ENCODE peak calls at places on chromosomes 7 and 10, in six cellular contexts. One of them, this sample, is unnamed.

GRCh38 chr7:45238806-45239205 is 81.2 kb downstream of the RAMP3 start:
- DNase-seq in Panc1: no peak
- DNase-seq in HCT116: no peak
- DNase-seq in GM12878: no peak
- DNase-seq in SK-N-SH: no peak
- DNase-seq in HepG2: no peak
- DNase-seq in this sample: no peak

GRCh38 chr7:157527235-157527634 is 190.4 kb downstream of the DNAJB6 start:
- DNase-seq in Panc1: no peak
- DNase-seq in HCT116: no peak
- DNase-seq in GM12878: no peak
- DNase-seq in SK-N-SH: no peak
- DNase-seq in HepG2: no peak
- DNase-seq in this sample: no peak

GRCh38 chr7:4606776-4607175 is 75.3 kb upstream of the FOXK1 start:
- DNase-seq in Panc1: no peak
- DNase-seq in HCT116: no peak
- DNase-seq in GM12878: no peak
- DNase-seq in SK-N-SH: peak; percentile 4
- DNase-seq in HepG2: no peak
- DNase-seq in this sample: no peak

GRCh38 chr7:94512735-94513564 is 3.3 kb downstream of the CASD1 start:
- DNase-seq in Panc1: no peak
- DNase-seq in HCT116: no peak
- DNase-seq in GM12878: no peak
- DNase-seq in SK-N-SH: no peak
- DNase-seq in HepG2: no peak
- DNase-seq in this sample: no peak

GRCh38 chr7:47394216-47394615 is 187.7 kb downstream of the TNS3 start:
- DNase-seq in Panc1: no peak
- DNase-seq in HCT116: no peak
- DNase-seq in GM12878: no peak
- DNase-seq in SK-N-SH: no peak
- DNase-seq in HepG2: no peak
- DNase-seq in this sample: no peak

GRCh38 chr7:142909921-142910521 is 23.5 kb downstream of the TRPV5 start:
- DNase-seq in Panc1: no peak
- DNase-seq in HCT116: no peak
- DNase-seq in GM12878: no peak
- DNase-seq in SK-N-SH: no peak
- DNase-seq in HepG2: no peak
- DNase-seq in this sample: no peak

GRCh38 chr7:114102131-114102530 is 183.3 kb upstream of the PPP1R3A start:
- DNase-seq in Panc1: no peak
- DNase-seq in HCT116: no peak
- DNase-seq in GM12878: no peak
- DNase-seq in SK-N-SH: no peak
- DNase-seq in HepG2: no peak
- DNase-seq in this sample: no peak

GRCh38 chr10:119541459-119542356 is 811 bp downstream of the RGS10 start:
- DNase-seq in Panc1: no peak
- DNase-seq in HCT116: no peak
- DNase-seq in GM12878: no peak
- DNase-seq in SK-N-SH: no peak
- DNase-seq in HepG2: no peak
- DNase-seq in this sample: peak; percentile 37

GRCh38 chr10:80465839-80466590 is 11.9 kb downstream of the TSPAN14 start:
- DNase-seq in Panc1: no peak
- DNase-seq in HCT116: no peak
- DNase-seq in GM12878: no peak
- DNase-seq in SK-N-SH: no peak
- DNase-seq in HepG2: no peak
- DNase-seq in this sample: no peak

GRCh38 chr7:114660007-114660406 is 245.4 kb downstream of the FOXP2 start:
- DNase-seq in Panc1: no peak
- DNase-seq in HCT116: no peak
- DNase-seq in GM12878: no peak
- DNase-seq in SK-N-SH: no peak
- DNase-seq in HepG2: no peak
- DNase-seq in this sample: no peak

GRCh38 chr7:97845622-97846203 is 26.5 kb downstream of the ASNS start:
- DNase-seq in Panc1: peak; percentile 25
- DNase-seq in HCT116: peak; percentile 13
- DNase-seq in GM12878: no peak
- DNase-seq in SK-N-SH: peak; percentile 52
- DNase-seq in HepG2: peak; percentile 9
- DNase-seq in this sample: peak; percentile 47

GRCh38 chr10:124474502-124475070 is 13.0 kb downstream of the LHPP start:
- DNase-seq in Panc1: no peak
- DNase-seq in HCT116: no peak
- DNase-seq in GM12878: no peak
- DNase-seq in SK-N-SH: no peak
- DNase-seq in HepG2: no peak
- DNase-seq in this sample: no peak

DNA sequence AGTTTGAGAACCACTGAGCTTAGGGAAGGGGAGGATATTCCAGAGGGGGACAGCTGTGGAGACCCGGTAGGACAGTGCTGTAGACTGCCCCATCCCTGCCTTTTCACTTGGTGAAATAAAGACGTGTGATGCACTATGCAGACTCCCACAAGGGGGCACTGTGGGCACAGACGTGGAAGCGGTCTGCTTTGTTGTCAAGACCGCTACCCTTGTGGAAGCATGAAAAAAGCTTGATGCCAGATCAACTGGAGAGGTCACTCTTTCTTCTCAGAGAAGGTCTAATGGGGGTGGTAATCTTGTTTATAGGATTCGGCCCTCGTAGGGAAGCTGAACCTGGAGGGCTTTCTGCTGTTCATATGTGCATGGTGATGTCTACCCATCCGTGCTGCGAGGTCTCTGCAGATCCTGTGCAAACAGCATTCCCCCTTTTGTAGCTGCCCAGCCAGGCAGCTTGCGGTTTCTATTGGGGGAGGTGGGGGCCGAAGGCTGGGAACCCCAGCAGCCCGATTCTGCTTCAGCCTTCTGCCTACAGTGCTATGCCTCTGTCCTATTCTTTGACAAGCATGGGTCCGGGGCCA is 13.7 kb downstream of the RPS24 start:
- DNase-seq in Panc1: peak; percentile 79
- DNase-seq in HCT116: peak; percentile 64
- DNase-seq in GM12878: no peak
- DNase-seq in SK-N-SH: peak; percentile 80
- DNase-seq in HepG2: peak; percentile 79
- DNase-seq in this sample: peak; percentile 75
- TF ChIP-seq SIN3A in Panc1: no peak
- TF ChIP-seq SIN3A in HCT116: no peak
- TF ChIP-seq SIN3A in GM12878: no peak
- TF ChIP-seq SIN3A in SK-N-SH: no peak
- TF ChIP-seq SIN3A in HepG2: no peak
- TF ChIP-seq SIN3A in this sample: no peak

GRCh38 chr7:100914879-100915442 is 19.3 kb upstream of the ACHE start:
- DNase-seq in Panc1: no peak
- DNase-seq in HCT116: no peak
- DNase-seq in GM12878: no peak
- DNase-seq in SK-N-SH: no peak
- DNase-seq in HepG2: no peak
- DNase-seq in this sample: no peak
- TF ChIP-seq REST in Panc1: no peak
- TF ChIP-seq REST in HCT116: no peak
- TF ChIP-seq REST in GM12878: no peak
- TF ChIP-seq REST in SK-N-SH: no peak
- TF ChIP-seq REST in HepG2: no peak
- TF ChIP-seq REST in this sample: no peak

GRCh38 chr7:36047254-36047653 is 105.8 kb upstream of the EEPD1 start:
- DNase-seq in Panc1: no peak
- DNase-seq in HCT116: no peak
- DNase-seq in GM12878: no peak
- DNase-seq in SK-N-SH: no peak
- DNase-seq in HepG2: no peak
- DNase-seq in this sample: no peak

GRCh38 chr7:36045275-36045674 is 107.8 kb upstream of the EEPD1 start:
- DNase-seq in Panc1: no peak
- DNase-seq in HCT116: no peak
- DNase-seq in GM12878: no peak
- DNase-seq in SK-N-SH: no peak
- DNase-seq in HepG2: no peak
- DNase-seq in this sample: no peak

GRCh38 chr7:36040679-36041078 is 112.4 kb upstream of the EEPD1 start:
- DNase-seq in Panc1: no peak
- DNase-seq in HCT116: no peak
- DNase-seq in GM12878: no peak
- DNase-seq in SK-N-SH: no peak
- DNase-seq in HepG2: no peak
- DNase-seq in this sample: no peak

GRCh38 chr7:36045830-36046341 is 107.2 kb upstream of the EEPD1 start:
- DNase-seq in Panc1: no peak
- DNase-seq in HCT116: no peak
- DNase-seq in GM12878: no peak
- DNase-seq in SK-N-SH: no peak
- DNase-seq in HepG2: no peak
- DNase-seq in this sample: no peak

GRCh38 chr7:36044096-36044892 is 108.8 kb upstream of the EEPD1 start:
- DNase-seq in Panc1: no peak
- DNase-seq in HCT116: no peak
- DNase-seq in GM12878: no peak
- DNase-seq in SK-N-SH: no peak
- DNase-seq in HepG2: no peak
- DNase-seq in this sample: no peak
- TF ChIP-seq SIN3A in Panc1: no peak
- TF ChIP-seq SIN3A in HCT116: no peak
- TF ChIP-seq SIN3A in GM12878: no peak
- TF ChIP-seq SIN3A in SK-N-SH: peak; percentile 24
- TF ChIP-seq SIN3A in HepG2: no peak
- TF ChIP-seq SIN3A in this sample: no peak

DNA sequence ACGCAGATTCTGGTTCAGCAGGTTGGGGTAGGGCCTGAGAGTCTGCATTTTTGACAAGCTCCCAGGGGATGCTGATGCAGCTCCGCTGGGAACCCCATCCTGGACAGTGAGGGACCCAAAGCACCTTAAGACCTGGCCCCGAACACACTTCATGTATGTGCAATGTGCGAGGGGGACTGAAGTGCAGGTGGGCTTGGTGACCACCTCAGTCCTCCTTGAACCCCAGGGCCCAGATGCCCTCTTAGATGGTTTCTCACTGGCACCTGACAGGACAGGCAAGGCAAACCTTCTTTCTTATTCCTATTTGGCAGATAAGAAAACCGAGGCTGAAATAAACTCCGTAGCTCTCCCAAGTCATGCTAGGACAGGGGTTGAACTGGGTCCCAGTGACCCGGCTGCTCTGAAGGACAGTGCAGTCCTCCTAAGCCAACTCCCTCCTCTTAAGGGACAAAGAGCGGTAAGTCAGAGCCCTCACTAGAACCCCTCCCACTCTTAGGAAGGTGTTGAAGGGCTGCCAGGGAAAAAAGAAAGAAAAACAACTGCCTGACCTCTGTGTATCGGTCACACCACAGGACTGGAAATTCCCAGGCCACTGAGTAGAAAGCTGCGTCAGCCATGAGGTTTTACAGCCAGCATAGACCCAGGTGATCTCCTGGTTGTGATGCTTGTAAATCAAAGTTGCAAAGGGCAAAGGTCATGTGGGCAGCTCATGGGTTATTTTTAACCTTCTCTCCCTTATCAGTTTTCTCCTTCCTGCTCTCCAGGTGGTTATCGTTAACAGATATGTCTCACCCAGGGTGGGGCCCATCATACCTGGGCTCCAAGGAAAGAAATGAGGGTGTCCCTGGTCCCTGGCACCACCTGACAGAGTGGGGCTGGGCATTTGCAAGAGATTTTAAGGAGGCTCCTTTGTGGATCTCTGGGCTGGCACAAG is 90.9 kb upstream of the SMNDC1 start:
- DNase-seq in Panc1: peak; percentile 87
- DNase-seq in HCT116: peak; percentile 96
- DNase-seq in GM12878: peak; percentile 91
- DNase-seq in SK-N-SH: no peak
- DNase-seq in HepG2: peak; percentile 64
- DNase-seq in this sample: peak; percentile 32
- TF ChIP-seq REST in Panc1: no peak
- TF ChIP-seq REST in HCT116: no peak
- TF ChIP-seq REST in GM12878: no peak
- TF ChIP-seq REST in SK-N-SH: no peak
- TF ChIP-seq REST in HepG2: no peak
- TF ChIP-seq REST in this sample: no peak